ENCODE peak calls at places on chromosomes 1 and 21, in ten cellular contexts. E is tibial nerve, K is esophagus squamous epithelium, H is adrenal gland, M is A549, W is spleen, D is body of pancreas, Z is K562, B is ovary, N is HepG2. X is an unnamed sample.

GRCh38 chr1:107404756-107405155 is 263.9 kb downstream of the NTNG1 start:
- DNase-seq in E (no peak), K (no peak), H (no peak), M (no peak), W (no peak), D (no peak), Z (no peak), B (no peak), N (no peak), X (no peak)

GRCh38 chr1:222240536-222241181 is 307.2 kb downstream of the HHIPL2 start:
- DNase-seq in E (no peak), K (no peak), H (no peak), M (peak), W (no peak), D (no peak), Z (peak), B (no peak), N (no peak), X (no peak)

GRCh38 chr1:44276006-44276405 is 62.7 kb downstream of the DMAP1 start:
- DNase-seq in E (no peak), K (no peak), H (no peak), M (no peak), W (no peak), D (no peak), Z (no peak), B (no peak), N (no peak), X (no peak)

GRCh38 chr1:73617145-73617544 is 580.8 kb downstream of the LRRIQ3 start:
- DNase-seq in E (no peak), K (no peak), H (no peak), M (no peak), W (no peak), D (no peak), Z (no peak), B (no peak), N (no peak), X (no peak)

GRCh38 chr1:29196863-29197589 is 15.3 kb upstream of the SRSF4 start:
- DNase-seq in E (no peak), K (no peak), H (no peak), M (peak), W (no peak), D (no peak), Z (no peak), B (no peak), N (no peak), X (no peak)

GRCh38 chr1:169634877-169635276 is 5.0 kb upstream of the SELP start:
- DNase-seq in E (no peak), K (no peak), H (no peak), M (no peak), W (no peak), D (no peak), Z (no peak), B (no peak), N (no peak), X (no peak)

GRCh38 chr1:161206411-161207140 is 4.4 kb downstream of the NDUFS2 start:
- DNase-seq in E (no peak), K (no peak), H (no peak), M (no peak), W (no peak), D (no peak), Z (no peak), B (peak), N (no peak), X (no peak)

GRCh38 chr1:204288061-204288588 is 71.6 kb downstream of the PLEKHA6 start:
- DNase-seq in E (peak), K (no peak), H (peak), M (peak), W (no peak), D (peak), Z (peak), B (peak), N (peak), X (peak)

GRCh38 chr1:182739545-182739944 is 50.0 kb upstream of the NPL start:
- DNase-seq in E (no peak), K (no peak), H (no peak), M (no peak), W (no peak), D (no peak), Z (peak), B (peak), N (peak), X (peak)

GRCh38 chr1:177705839-177706238 is 264.0 kb downstream of the SEC16B start:
- DNase-seq in E (no peak), K (no peak), H (no peak), M (no peak), W (no peak), D (no peak), Z (no peak), B (no peak), N (no peak), X (no peak)

GRCh38 chr1:167629681-167630567 is at the start of gene RCSD1:
- DNase-seq in E (no peak), K (no peak), H (no peak), M (no peak), W (peak), D (no peak), Z (peak), B (no peak), N (no peak), X (peak)

GRCh38 chr1:7079637-7080036 is 294.4 kb downstream of the CAMTA1 start:
- DNase-seq in E (no peak), K (no peak), H (no peak), M (peak), W (no peak), D (no peak), Z (no peak), B (no peak), N (no peak), X (no peak)

GRCh38 chr1:204841316-204841715 is 29.3 kb upstream of the NFASC start:
- DNase-seq in E (no peak), K (no peak), H (no peak), M (no peak), W (no peak), D (no peak), Z (no peak), B (no peak), N (no peak), X (no peak)

GRCh38 chr21:45536301-45537081 is 5.7 kb downstream of the SLC19A1 start:
- DNase-seq in E (no peak), K (no peak), H (peak), M (no peak), W (peak), D (no peak), Z (no peak), B (no peak), N (no peak), X (peak)

GRCh38 chr1:70156529-70157120 is 48.8 kb downstream of the LRRC40 start:
- DNase-seq in E (no peak), K (no peak), H (no peak), M (peak), W (no peak), D (no peak), Z (peak), B (no peak), N (peak), X (no peak)

GRCh38 chr1:231806623-231807470 is 180.3 kb downstream of the DISC1 start:
- DNase-seq in E (no peak), K (no peak), H (peak), M (peak), W (peak), D (peak), Z (peak), B (no peak), N (peak), X (peak)

GRCh38 chr1:234915923-234916675 is 212.5 kb downstream of the TOMM20 start:
- DNase-seq in E (no peak), K (no peak), H (no peak), M (no peak), W (no peak), D (no peak), Z (no peak), B (no peak), N (no peak), X (peak)

GRCh38 chr1:5975133-5975880 is 16.9 kb downstream of the NPHP4 start:
- DNase-seq in E (no peak), K (no peak), H (peak), M (peak), W (peak), D (peak), Z (peak), B (peak), N (peak), X (peak)

GRCh38 chr1:47477595-47478080 is 39.8 kb downstream of the FOXD2 start:
- DNase-seq in E (no peak), K (no peak), H (no peak), M (peak), W (no peak), D (peak), Z (no peak), B (no peak), N (peak), X (no peak)

GRCh38 chr1:244087021-244087560 is 36.0 kb downstream of the ZBTB18 start:
- DNase-seq in E (no peak), K (no peak), H (no peak), M (no peak), W (no peak), D (no peak), Z (no peak), B (no peak), N (no peak), X (no peak)

GRCh38 chr1:89972024-89972423 is 22.9 kb upstream of the ZNF326 start:
- DNase-seq in E (no peak), K (no peak), H (no peak), M (no peak), W (no peak), D (no peak), Z (no peak), B (no peak), N (no peak), X (no peak)

GRCh38 chr1:119048624-119049404 is 60.7 kb upstream of the TBX15 start:
- DNase-seq in E (no peak), K (no peak), H (no peak), M (no peak), W (peak), D (no peak), Z (no peak), B (no peak), N (no peak), X (no peak)

GRCh38 chr1:163056832-163057231 is 12.3 kb upstream of the RGS4 start:
- DNase-seq in E (no peak), K (no peak), H (no peak), M (no peak), W (no peak), D (no peak), Z (no peak), B (no peak), N (no peak), X (no peak)

GRCh38 chr1:233707153-233707905 is 93.4 kb downstream of the KCNK1 start:
- DNase-seq in E (no peak), K (no peak), H (peak), M (peak), W (no peak), D (peak), Z (peak), B (no peak), N (no peak), X (no peak)

GRCh38 chr1:236103646-236104218 is 38.6 kb upstream of the GPR137B start:
- DNase-seq in E (peak), K (no peak), H (peak), M (peak), W (no peak), D (peak), Z (peak), B (peak), N (peak), X (no peak)

GRCh38 chr1:224211262-224211962 is 28.4 kb downstream of the DEGS1 start:
- DNase-seq in E (no peak), K (no peak), H (peak), M (peak), W (no peak), D (peak), Z (peak), B (no peak), N (peak), X (no peak)

GRCh38 chr1:11940260-11940921 is 5.9 kb downstream of the PLOD1 start:
- DNase-seq in E (no peak), K (no peak), H (peak), M (no peak), W (no peak), D (no peak), Z (no peak), B (no peak), N (peak), X (no peak)

GRCh38 chr1:167627865-167628641 is 2.0 kb upstream of the RCSD1 start:
- DNase-seq in E (no peak), K (no peak), H (no peak), M (no peak), W (peak), D (no peak), Z (peak), B (no peak), N (peak), X (no peak)

GRCh38 chr1:48007044-48007443 is 9.9 kb upstream of the TRABD2B start:
- DNase-seq in E (no peak), K (no peak), H (peak), M (peak), W (no peak), D (no peak), Z (peak), B (no peak), N (peak), X (no peak)

GRCh38 chr1:208781391-208782035 is 537.3 kb upstream of the PLXNA2 start:
- DNase-seq in E (no peak), K (no peak), H (no peak), M (no peak), W (no peak), D (no peak), Z (no peak), B (no peak), N (no peak), X (no peak)

GRCh38 chr1:2204384-2205190 is 10.0 kb upstream of the FAAP20 start:
- DNase-seq in E (peak), K (no peak), H (peak), M (no peak), W (peak), D (no peak), Z (peak), B (peak), N (peak), X (peak)

GRCh38 chr1:2202843-2203601 is 8.4 kb upstream of the FAAP20 start:
- DNase-seq in E (no peak), K (no peak), H (no peak), M (no peak), W (peak), D (no peak), Z (no peak), B (no peak), N (no peak), X (peak)

GRCh38 chr1:2203671-2204383 is 9.3 kb upstream of the FAAP20 start:
- DNase-seq in E (no peak), K (no peak), H (no peak), M (no peak), W (peak), D (no peak), Z (no peak), B (peak), N (no peak), X (no peak)

GRCh38 chr1:2206813-2207488 is 12.4 kb upstream of the FAAP20 start:
- DNase-seq in E (no peak), K (no peak), H (no peak), M (no peak), W (peak), D (no peak), Z (peak), B (no peak), N (no peak), X (no peak)

GRCh38 chr1:2205191-2205952 is 10.8 kb upstream of the FAAP20 start:
- DNase-seq in E (peak), K (peak), H (peak), M (peak), W (peak), D (peak), Z (peak), B (peak), N (peak), X (peak)
- H3K4me3 ChIP-seq in E (peak), K (peak), H (no peak), M (peak), W (peak), D (peak), Z (peak), B (peak), N (peak), X (peak)

DNA sequence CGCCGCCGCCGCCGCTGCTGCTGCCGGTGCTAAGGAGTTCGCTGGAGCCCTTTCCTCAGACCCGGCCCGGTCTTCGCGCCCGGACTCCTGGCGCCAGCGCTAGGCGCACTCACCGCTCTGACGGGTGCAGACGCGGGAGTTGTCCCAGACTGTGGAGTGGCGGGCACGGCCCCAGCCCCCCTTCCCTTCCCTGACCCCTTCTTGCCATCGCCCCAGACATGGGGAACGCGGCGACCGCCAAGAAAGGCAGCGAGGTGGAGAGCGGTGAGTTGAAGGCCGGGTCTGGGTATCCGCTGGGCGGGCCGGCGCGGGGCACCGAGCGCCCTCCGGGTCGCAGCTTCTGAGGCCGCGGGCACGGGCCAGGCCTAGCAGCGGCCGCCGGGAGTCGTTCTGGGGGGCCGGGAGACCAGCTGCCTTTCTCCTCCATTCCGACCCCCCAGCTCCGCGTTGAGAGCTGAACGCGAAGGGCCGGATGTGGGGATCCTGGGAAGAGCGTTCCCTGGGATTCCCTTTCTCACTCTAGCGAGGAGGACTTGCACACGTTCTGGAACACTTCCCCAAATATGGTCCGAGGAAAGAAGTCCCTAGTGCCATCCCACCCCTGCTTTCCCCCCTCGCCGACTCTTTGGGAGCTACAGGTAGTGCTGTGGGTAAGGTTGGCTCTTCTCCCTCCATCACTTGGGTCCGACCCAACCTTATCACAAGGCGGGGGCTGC is 65.8 kb upstream of the PRKACB start:
- DNase-seq in E (peak), K (no peak), H (peak), M (peak), W (peak), D (no peak), Z (peak), B (peak), N (no peak), X (no peak)
- TF ChIP-seq POLR2A in E (no peak), K (no peak), H (no peak), M (no peak), W (no peak), D (no peak), Z (no peak), B (no peak), N (no peak), X (no peak)

DNA sequence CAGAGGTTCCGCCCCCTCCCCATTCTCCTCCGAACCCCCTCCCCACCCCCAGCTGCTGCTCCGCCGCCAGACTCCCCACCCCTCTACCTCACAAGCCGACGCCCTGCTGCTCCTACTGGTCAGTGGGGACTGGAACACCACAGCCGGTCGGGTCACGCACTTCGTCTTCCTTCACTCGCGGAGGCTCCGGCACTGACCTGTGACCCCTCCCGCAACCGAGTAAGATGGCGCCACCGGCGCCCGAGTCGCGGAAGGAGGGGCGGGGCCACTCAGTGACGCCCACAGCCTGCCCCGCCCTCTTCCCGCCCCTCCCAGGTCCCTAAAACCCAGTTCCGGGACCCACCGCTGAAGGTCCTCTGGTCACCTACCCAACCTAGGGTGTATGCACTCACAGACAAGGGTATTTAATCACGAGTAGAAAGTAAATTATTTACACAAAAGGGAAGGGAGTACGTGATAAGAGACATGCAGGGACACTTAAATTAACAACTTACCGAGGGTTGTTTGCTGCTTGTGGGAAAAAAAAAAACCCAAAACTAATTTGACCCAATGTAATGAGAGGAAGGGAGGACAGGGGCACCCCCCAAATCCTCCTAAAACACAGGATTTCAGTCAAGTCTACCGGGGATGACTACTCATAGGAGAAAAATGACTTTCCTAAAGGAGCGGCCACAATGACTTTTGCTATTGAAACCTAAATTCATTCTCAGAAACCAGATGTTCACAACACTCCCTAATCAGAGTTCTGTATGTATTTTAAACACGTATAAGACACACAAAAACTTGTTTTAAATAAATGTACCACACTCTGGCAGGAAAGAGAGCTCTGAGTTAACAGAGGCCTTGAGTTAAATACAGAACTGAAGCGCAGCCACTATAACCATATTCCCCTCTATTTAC is at the start of gene RIT1:
- DNase-seq in E (peak), K (peak), H (peak), M (peak), W (peak), D (peak), Z (peak), B (peak), N (peak), X (peak)
- TF ChIP-seq CTCF in E (peak), K (peak), H (peak), M (no peak), W (peak), D (no peak), Z (peak), B (no peak), N (no peak), X (peak)

GRCh38 chr1:92990828-92991227 is 29.6 kb upstream of the DIPK1A start:
- DNase-seq in E (no peak), K (no peak), H (no peak), M (no peak), W (no peak), D (no peak), Z (peak), B (no peak), N (peak), X (no peak)
- H3K4me3 ChIP-seq in E (no peak), K (no peak), H (no peak), M (no peak), W (no peak), D (no peak), Z (no peak), B (no peak), N (no peak), X (no peak)

DNA sequence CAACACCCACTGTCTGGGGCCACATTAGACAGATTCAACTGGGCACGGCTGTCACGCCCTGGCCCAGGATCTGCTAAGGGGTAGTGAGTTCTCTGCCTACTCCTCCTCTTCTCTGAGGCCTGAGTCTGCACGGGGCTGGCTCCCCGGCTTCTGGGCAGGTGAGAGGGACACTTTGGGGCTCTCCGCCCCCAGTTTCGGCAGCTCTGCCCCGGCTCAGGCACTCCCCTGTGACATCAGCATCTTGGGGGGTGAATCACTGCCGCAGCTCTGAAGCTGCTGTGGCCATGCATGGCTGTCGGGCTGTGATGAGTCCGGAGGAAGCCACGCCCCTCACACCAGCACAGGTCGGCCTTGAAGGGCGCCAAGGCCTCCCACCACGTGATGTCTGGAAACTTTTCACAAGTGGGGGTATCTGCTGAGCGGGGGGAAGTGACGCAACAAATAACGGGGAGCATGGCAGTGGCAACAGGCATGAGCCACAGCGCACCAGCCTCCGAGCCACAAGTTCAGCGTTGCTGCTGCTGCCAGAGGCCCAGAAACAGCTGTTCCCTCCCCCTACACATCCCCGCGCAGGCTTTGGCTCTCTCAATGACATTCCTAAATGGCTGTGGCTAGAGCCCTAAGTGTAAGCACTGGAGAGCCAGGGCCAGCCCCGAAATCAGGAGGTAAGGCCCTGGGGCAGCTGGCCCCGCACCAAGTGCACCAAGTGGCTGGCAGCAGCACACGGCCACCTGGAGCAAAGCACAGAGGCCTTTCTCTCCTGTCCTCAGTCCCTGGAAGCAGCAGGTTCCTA is 26.3 kb downstream of the ZBTB17 start:
- DNase-seq in E (peak), K (peak), H (peak), M (peak), W (peak), D (peak), Z (peak), B (peak), N (peak), X (peak)
- TF ChIP-seq POLR2A in E (peak), K (no peak), H (no peak), M (no peak), W (peak), D (peak), Z (peak), B (peak), N (no peak), X (no peak)

X was measured in upper lobe of left lung.